ENCODE peak calls at places on chromosomes 5 and 9, in ten cellular contexts. One of them, this sample, is unnamed.

GRCh38 chr9:17829812-17830385 is 251.0 kb downstream of the SH3GL2 start:
- DNase-seq in lower lobe of right lung: no peak
- DNase-seq in left ventricle myocardium inferior: no peak
- DNase-seq in posterior cingulate gyrus: no peak
- DNase-seq in GF-D8: no peak
- DNase-seq in NCI-H510A treated with DMSO at 0.1 percent for 48 hours: no peak
- DNase-seq in iris pigment epithelial cell: no peak
- DNase-seq in uterus: no peak
- DNase-seq in neural crest cell: no peak
- DNase-seq in GM23248: no peak
- DNase-seq in this sample: no peak

GRCh38 chr5:5042786-5043185 is 97.3 kb upstream of the ADAMTS16 start:
- DNase-seq in iris pigment epithelial cell: no peak
- DNase-seq in lower lobe of right lung: no peak
- DNase-seq in GF-D8: no peak
- DNase-seq in neural crest cell: no peak
- DNase-seq in NCI-H510A treated with DMSO at 0.1 percent for 48 hours: no peak
- DNase-seq in left ventricle myocardium inferior: no peak
- DNase-seq in uterus: no peak
- DNase-seq in posterior cingulate gyrus: no peak
- DNase-seq in GM23248: no peak
- DNase-seq in this sample: no peak

GRCh38 chr5:121748690-121749089 is 103.0 kb upstream of the FTMT start:
- DNase-seq in NCI-H510A treated with DMSO at 0.1 percent for 48 hours: no peak
- DNase-seq in GM23248: no peak
- DNase-seq in uterus: no peak
- DNase-seq in lower lobe of right lung: no peak
- DNase-seq in posterior cingulate gyrus: no peak
- DNase-seq in left ventricle myocardium inferior: no peak
- DNase-seq in iris pigment epithelial cell: no peak
- DNase-seq in GF-D8: no peak
- DNase-seq in neural crest cell: no peak
- DNase-seq in this sample: no peak

GRCh38 chr5:131163315-131164119 is 1.5 kb downstream of the HINT1 start:
- DNase-seq in NCI-H510A treated with DMSO at 0.1 percent for 48 hours: peak; percentile 9
- DNase-seq in posterior cingulate gyrus: no peak
- DNase-seq in uterus: no peak
- DNase-seq in neural crest cell: no peak
- DNase-seq in GM23248: peak; percentile 57
- DNase-seq in iris pigment epithelial cell: peak; percentile 45
- DNase-seq in lower lobe of right lung: no peak
- DNase-seq in left ventricle myocardium inferior: no peak
- DNase-seq in GF-D8: peak; percentile 6
- DNase-seq in this sample: no peak

GRCh38 chr5:149857499-149857898 is 87.1 kb downstream of the PDE6A start:
- DNase-seq in GF-D8: peak; percentile 41
- DNase-seq in lower lobe of right lung: peak; percentile 74
- DNase-seq in posterior cingulate gyrus: peak; percentile 51
- DNase-seq in GM23248: no peak
- DNase-seq in iris pigment epithelial cell: peak; percentile 54
- DNase-seq in left ventricle myocardium inferior: peak; percentile 89
- DNase-seq in NCI-H510A treated with DMSO at 0.1 percent for 48 hours: peak; percentile 5
- DNase-seq in uterus: peak; percentile 61
- DNase-seq in neural crest cell: no peak
- DNase-seq in this sample: no peak

GRCh38 chr9:91948061-91948422 is 2.0 kb downstream of the ROR2 start:
- DNase-seq in lower lobe of right lung: no peak
- DNase-seq in left ventricle myocardium inferior: no peak
- DNase-seq in GM23248: peak; percentile 61
- DNase-seq in iris pigment epithelial cell: peak; percentile 25
- DNase-seq in uterus: no peak
- DNase-seq in neural crest cell: no peak
- DNase-seq in NCI-H510A treated with DMSO at 0.1 percent for 48 hours: no peak
- DNase-seq in GF-D8: no peak
- DNase-seq in posterior cingulate gyrus: no peak
- DNase-seq in this sample: no peak

GRCh38 chr5:153504726-153505125 is 14.3 kb downstream of the GRIA1 start:
- DNase-seq in GF-D8: no peak
- DNase-seq in posterior cingulate gyrus: no peak
- DNase-seq in NCI-H510A treated with DMSO at 0.1 percent for 48 hours: peak; percentile 40
- DNase-seq in left ventricle myocardium inferior: no peak
- DNase-seq in GM23248: no peak
- DNase-seq in iris pigment epithelial cell: no peak
- DNase-seq in lower lobe of right lung: no peak
- DNase-seq in uterus: no peak
- DNase-seq in neural crest cell: no peak
- DNase-seq in this sample: no peak

GRCh38 chr9:128341435-128341849 is 1.1 kb downstream of the SLC27A4 start:
- DNase-seq in posterior cingulate gyrus: peak; percentile 53
- DNase-seq in left ventricle myocardium inferior: peak; percentile 40
- DNase-seq in iris pigment epithelial cell: peak; percentile 69
- DNase-seq in GF-D8: peak; percentile 27
- DNase-seq in uterus: peak; percentile 46
- DNase-seq in GM23248: peak; percentile 84
- DNase-seq in neural crest cell: peak; percentile 48
- DNase-seq in NCI-H510A treated with DMSO at 0.1 percent for 48 hours: peak; percentile 83
- DNase-seq in lower lobe of right lung: peak; percentile 62
- DNase-seq in this sample: peak; percentile 71

GRCh38 chr5:77957-78804 is 13.8 kb upstream of the PLEKHG4B start:
- DNase-seq in lower lobe of right lung: no peak
- DNase-seq in GF-D8: no peak
- DNase-seq in neural crest cell: no peak
- DNase-seq in NCI-H510A treated with DMSO at 0.1 percent for 48 hours: peak; percentile 44
- DNase-seq in iris pigment epithelial cell: peak; percentile 13
- DNase-seq in posterior cingulate gyrus: no peak
- DNase-seq in GM23248: peak; percentile 63
- DNase-seq in uterus: no peak
- DNase-seq in left ventricle myocardium inferior: peak; percentile 49
- DNase-seq in this sample: no peak

GRCh38 chr9:92094655-92095054 is 20.6 kb downstream of the SPTLC1 start:
- DNase-seq in GM23248: peak; percentile 25
- DNase-seq in neural crest cell: no peak
- DNase-seq in lower lobe of right lung: no peak
- DNase-seq in GF-D8: no peak
- DNase-seq in NCI-H510A treated with DMSO at 0.1 percent for 48 hours: peak; percentile 2
- DNase-seq in uterus: no peak
- DNase-seq in posterior cingulate gyrus: no peak
- DNase-seq in iris pigment epithelial cell: peak; percentile 53
- DNase-seq in left ventricle myocardium inferior: no peak
- DNase-seq in this sample: no peak

GRCh38 chr9:125409637-125410521 is 148.3 kb downstream of the GAPVD1 start:
- DNase-seq in iris pigment epithelial cell: peak; percentile 42
- DNase-seq in GM23248: peak; percentile 42
- DNase-seq in left ventricle myocardium inferior: no peak
- DNase-seq in neural crest cell: no peak
- DNase-seq in lower lobe of right lung: no peak
- DNase-seq in GF-D8: no peak
- DNase-seq in uterus: no peak
- DNase-seq in NCI-H510A treated with DMSO at 0.1 percent for 48 hours: peak; percentile 89
- DNase-seq in posterior cingulate gyrus: peak; percentile 61
- DNase-seq in this sample: no peak

GRCh38 chr9:70392189-70392588 is 22.3 kb downstream of the KLF9 start:
- DNase-seq in GF-D8: no peak
- DNase-seq in lower lobe of right lung: no peak
- DNase-seq in GM23248: peak; percentile 22
- DNase-seq in iris pigment epithelial cell: no peak
- DNase-seq in left ventricle myocardium inferior: no peak
- DNase-seq in uterus: no peak
- DNase-seq in neural crest cell: no peak
- DNase-seq in NCI-H510A treated with DMSO at 0.1 percent for 48 hours: peak; percentile 24
- DNase-seq in posterior cingulate gyrus: no peak
- DNase-seq in this sample: no peak

GRCh38 chr9:132943677-132944293 is 631 bp downstream of the TSC1 start:
- DNase-seq in lower lobe of right lung: no peak
- DNase-seq in GF-D8: no peak
- DNase-seq in iris pigment epithelial cell: no peak
- DNase-seq in neural crest cell: no peak
- DNase-seq in left ventricle myocardium inferior: no peak
- DNase-seq in posterior cingulate gyrus: no peak
- DNase-seq in GM23248: peak; percentile 39
- DNase-seq in NCI-H510A treated with DMSO at 0.1 percent for 48 hours: no peak
- DNase-seq in uterus: no peak
- DNase-seq in this sample: peak; percentile 4

GRCh38 chr5:141680751-141681201 is 1.3 kb downstream of the ARAP3 start:
- DNase-seq in GM23248: no peak
- DNase-seq in neural crest cell: peak; percentile 52
- DNase-seq in iris pigment epithelial cell: peak; percentile 38
- DNase-seq in uterus: peak; percentile 51
- DNase-seq in left ventricle myocardium inferior: peak; percentile 67
- DNase-seq in posterior cingulate gyrus: no peak
- DNase-seq in GF-D8: no peak
- DNase-seq in NCI-H510A treated with DMSO at 0.1 percent for 48 hours: peak; percentile 34
- DNase-seq in lower lobe of right lung: peak; percentile 67
- DNase-seq in this sample: no peak

GRCh38 chr9:35688558-35689350 is 971 bp downstream of the TPM2 start:
- DNase-seq in posterior cingulate gyrus: no peak
- DNase-seq in left ventricle myocardium inferior: no peak
- DNase-seq in GF-D8: no peak
- DNase-seq in lower lobe of right lung: no peak
- DNase-seq in uterus: no peak
- DNase-seq in iris pigment epithelial cell: peak; percentile 88
- DNase-seq in neural crest cell: no peak
- DNase-seq in NCI-H510A treated with DMSO at 0.1 percent for 48 hours: no peak
- DNase-seq in GM23248: peak; percentile 91
- DNase-seq in this sample: no peak

GRCh38 chr9:78029601-78030552 is 1.7 kb downstream of the GNAQ start:
- DNase-seq in GM23248: peak; percentile 48
- DNase-seq in GF-D8: peak; percentile 39
- DNase-seq in iris pigment epithelial cell: peak; percentile 60
- DNase-seq in neural crest cell: no peak
- DNase-seq in posterior cingulate gyrus: no peak
- DNase-seq in left ventricle myocardium inferior: no peak
- DNase-seq in NCI-H510A treated with DMSO at 0.1 percent for 48 hours: peak; percentile 19
- DNase-seq in uterus: peak; percentile 28
- DNase-seq in lower lobe of right lung: peak; percentile 47
- DNase-seq in this sample: peak; percentile 55

GRCh38 chr5:134127376-134127861 is 12.9 kb downstream of the TCF7 start:
- DNase-seq in neural crest cell: no peak
- DNase-seq in lower lobe of right lung: no peak
- DNase-seq in uterus: no peak
- DNase-seq in iris pigment epithelial cell: peak; percentile 40
- DNase-seq in NCI-H510A treated with DMSO at 0.1 percent for 48 hours: no peak
- DNase-seq in left ventricle myocardium inferior: peak; percentile 61
- DNase-seq in posterior cingulate gyrus: no peak
- DNase-seq in GF-D8: no peak
- DNase-seq in GM23248: no peak
- DNase-seq in this sample: no peak

GRCh38 chr5:137304227-137304874 is 194.8 kb downstream of the SPOCK1 start:
- DNase-seq in posterior cingulate gyrus: peak; percentile 18
- DNase-seq in GF-D8: no peak
- DNase-seq in iris pigment epithelial cell: no peak
- DNase-seq in NCI-H510A treated with DMSO at 0.1 percent for 48 hours: peak; percentile 84
- DNase-seq in uterus: no peak
- DNase-seq in lower lobe of right lung: no peak
- DNase-seq in left ventricle myocardium inferior: peak; percentile 34
- DNase-seq in neural crest cell: no peak
- DNase-seq in GM23248: no peak
- DNase-seq in this sample: no peak

GRCh38 chr9:109751253-109751652 is 28.7 kb upstream of the PALM2AKAP2 start:
- DNase-seq in uterus: no peak
- DNase-seq in neural crest cell: no peak
- DNase-seq in lower lobe of right lung: no peak
- DNase-seq in GM23248: peak; percentile 22
- DNase-seq in iris pigment epithelial cell: no peak
- DNase-seq in NCI-H510A treated with DMSO at 0.1 percent for 48 hours: peak; percentile 34
- DNase-seq in posterior cingulate gyrus: no peak
- DNase-seq in left ventricle myocardium inferior: no peak
- DNase-seq in GF-D8: no peak
- DNase-seq in this sample: no peak

GRCh38 chr9:36828574-36829141 is 205.4 kb downstream of the PAX5 start:
- DNase-seq in uterus: no peak
- DNase-seq in neural crest cell: no peak
- DNase-seq in lower lobe of right lung: no peak
- DNase-seq in NCI-H510A treated with DMSO at 0.1 percent for 48 hours: no peak
- DNase-seq in GM23248: no peak
- DNase-seq in GF-D8: no peak
- DNase-seq in iris pigment epithelial cell: no peak
- DNase-seq in posterior cingulate gyrus: no peak
- DNase-seq in left ventricle myocardium inferior: no peak
- DNase-seq in this sample: no peak

GRCh38 chr5:34706084-34706483 is 50.0 kb downstream of the RAI14 start:
- DNase-seq in iris pigment epithelial cell: no peak
- DNase-seq in neural crest cell: no peak
- DNase-seq in GM23248: peak; percentile 63
- DNase-seq in left ventricle myocardium inferior: no peak
- DNase-seq in NCI-H510A treated with DMSO at 0.1 percent for 48 hours: no peak
- DNase-seq in uterus: no peak
- DNase-seq in posterior cingulate gyrus: no peak
- DNase-seq in GF-D8: no peak
- DNase-seq in lower lobe of right lung: no peak
- DNase-seq in this sample: no peak

GRCh38 chr5:17216176-17216973 is 1.1 kb upstream of the BASP1 start:
- DNase-seq in NCI-H510A treated with DMSO at 0.1 percent for 48 hours: peak; percentile 95
- DNase-seq in iris pigment epithelial cell: peak; percentile 82
- DNase-seq in GM23248: peak; percentile 90
- DNase-seq in left ventricle myocardium inferior: peak; percentile 59
- DNase-seq in GF-D8: no peak
- DNase-seq in neural crest cell: peak; percentile 81
- DNase-seq in lower lobe of right lung: peak; percentile 80
- DNase-seq in posterior cingulate gyrus: peak; percentile 83
- DNase-seq in uterus: peak; percentile 74
- DNase-seq in this sample: no peak

GRCh38 chr5:93580387-93581100 is 475 bp downstream of the NR2F1-AS1 start:
- DNase-seq in lower lobe of right lung: peak; percentile 51
- DNase-seq in neural crest cell: no peak
- DNase-seq in NCI-H510A treated with DMSO at 0.1 percent for 48 hours: peak; percentile 4
- DNase-seq in GF-D8: no peak
- DNase-seq in left ventricle myocardium inferior: no peak
- DNase-seq in posterior cingulate gyrus: no peak
- DNase-seq in GM23248: peak; percentile 66
- DNase-seq in uterus: no peak
- DNase-seq in iris pigment epithelial cell: peak; percentile 56
- DNase-seq in this sample: no peak

GRCh38 chr5:115415143-115415491 is 118.7 kb upstream of the CCDC112 start:
- DNase-seq in left ventricle myocardium inferior: peak; percentile 32
- DNase-seq in GF-D8: no peak
- DNase-seq in NCI-H510A treated with DMSO at 0.1 percent for 48 hours: peak; percentile 13
- DNase-seq in uterus: no peak
- DNase-seq in GM23248: peak; percentile 79
- DNase-seq in posterior cingulate gyrus: no peak
- DNase-seq in iris pigment epithelial cell: peak; percentile 67
- DNase-seq in neural crest cell: no peak
- DNase-seq in lower lobe of right lung: peak; percentile 81
- DNase-seq in this sample: no peak

GRCh38 chr9:113476511-113476916 is 13.0 kb downstream of the RGS3 start:
- DNase-seq in left ventricle myocardium inferior: no peak
- DNase-seq in posterior cingulate gyrus: no peak
- DNase-seq in neural crest cell: no peak
- DNase-seq in GM23248: no peak
- DNase-seq in iris pigment epithelial cell: no peak
- DNase-seq in NCI-H510A treated with DMSO at 0.1 percent for 48 hours: no peak
- DNase-seq in lower lobe of right lung: no peak
- DNase-seq in GF-D8: no peak
- DNase-seq in uterus: no peak
- DNase-seq in this sample: no peak

GRCh38 chr9:126763130-126763764 is 41.6 kb upstream of the ZBTB43 start:
- DNase-seq in neural crest cell: no peak
- DNase-seq in iris pigment epithelial cell: no peak
- DNase-seq in lower lobe of right lung: no peak
- DNase-seq in GM23248: no peak
- DNase-seq in uterus: no peak
- DNase-seq in posterior cingulate gyrus: no peak
- DNase-seq in NCI-H510A treated with DMSO at 0.1 percent for 48 hours: no peak
- DNase-seq in left ventricle myocardium inferior: no peak
- DNase-seq in GF-D8: no peak
- DNase-seq in this sample: no peak